ENCODE peak calls at places on chromosomes 2 and 18, in nine cellular contexts. One of them, this sample, is unnamed.

GRCh38 chr2:70532244-70532935 is 21.2 kb downstream of the TGFA start:
- DNase-seq in mesendoderm: no peak
- DNase-seq in esophagus muscularis mucosa: peak; percentile 72
- DNase-seq in GM23248: no peak
- DNase-seq in tibial artery: no peak
- DNase-seq in cardiac muscle cell: no peak
- DNase-seq in upper lobe of right lung: no peak
- DNase-seq in mucosa of descending colon: no peak
- DNase-seq in effector memory CD4-positive, alpha-beta T cell: no peak
- DNase-seq in this sample: no peak

GRCh38 chr2:216984937-216985336 is 125.1 kb upstream of the TNP1 start:
- DNase-seq in mesendoderm: no peak
- DNase-seq in esophagus muscularis mucosa: peak; percentile 47
- DNase-seq in GM23248: no peak
- DNase-seq in tibial artery: peak; percentile 79
- DNase-seq in cardiac muscle cell: no peak
- DNase-seq in upper lobe of right lung: no peak
- DNase-seq in mucosa of descending colon: no peak
- DNase-seq in effector memory CD4-positive, alpha-beta T cell: no peak
- DNase-seq in this sample: no peak

GRCh38 chr2:223740679-223741078 is 96.7 kb downstream of the AP1S3 start:
- DNase-seq in mesendoderm: no peak
- DNase-seq in esophagus muscularis mucosa: no peak
- DNase-seq in GM23248: no peak
- DNase-seq in tibial artery: no peak
- DNase-seq in cardiac muscle cell: no peak
- DNase-seq in upper lobe of right lung: no peak
- DNase-seq in mucosa of descending colon: no peak
- DNase-seq in effector memory CD4-positive, alpha-beta T cell: no peak
- DNase-seq in this sample: no peak

GRCh38 chr2:186709529-186710455 is 15.9 kb downstream of the FAM171B start:
- DNase-seq in mesendoderm: no peak
- DNase-seq in esophagus muscularis mucosa: no peak
- DNase-seq in GM23248: no peak
- DNase-seq in tibial artery: no peak
- DNase-seq in cardiac muscle cell: no peak
- DNase-seq in upper lobe of right lung: no peak
- DNase-seq in mucosa of descending colon: no peak
- DNase-seq in effector memory CD4-positive, alpha-beta T cell: no peak
- DNase-seq in this sample: no peak

GRCh38 chr2:238255636-238256035 is 15.8 kb upstream of the HES6 start:
- DNase-seq in mesendoderm: no peak
- DNase-seq in esophagus muscularis mucosa: no peak
- DNase-seq in GM23248: no peak
- DNase-seq in tibial artery: no peak
- DNase-seq in cardiac muscle cell: no peak
- DNase-seq in upper lobe of right lung: no peak
- DNase-seq in mucosa of descending colon: no peak
- DNase-seq in effector memory CD4-positive, alpha-beta T cell: no peak
- DNase-seq in this sample: no peak

GRCh38 chr2:8676915-8677645 is 4.8 kb upstream of the ID2 start:
- DNase-seq in mesendoderm: peak; percentile 81
- DNase-seq in esophagus muscularis mucosa: no peak
- DNase-seq in GM23248: peak; percentile 62
- DNase-seq in tibial artery: no peak
- DNase-seq in cardiac muscle cell: no peak
- DNase-seq in upper lobe of right lung: no peak
- DNase-seq in mucosa of descending colon: peak; percentile 51
- DNase-seq in effector memory CD4-positive, alpha-beta T cell: no peak
- DNase-seq in this sample: peak; percentile 38

GRCh38 chr2:24354382-24354781 is 6.0 kb downstream of the ITSN2 start:
- DNase-seq in mesendoderm: no peak
- DNase-seq in esophagus muscularis mucosa: no peak
- DNase-seq in GM23248: no peak
- DNase-seq in tibial artery: no peak
- DNase-seq in cardiac muscle cell: no peak
- DNase-seq in upper lobe of right lung: no peak
- DNase-seq in mucosa of descending colon: no peak
- DNase-seq in effector memory CD4-positive, alpha-beta T cell: no peak
- DNase-seq in this sample: no peak

GRCh38 chr2:205768815-205769493 is 86.7 kb downstream of the NRP2 start:
- DNase-seq in mesendoderm: no peak
- DNase-seq in esophagus muscularis mucosa: no peak
- DNase-seq in GM23248: no peak
- DNase-seq in tibial artery: no peak
- DNase-seq in cardiac muscle cell: peak; percentile 49
- DNase-seq in upper lobe of right lung: no peak
- DNase-seq in mucosa of descending colon: no peak
- DNase-seq in effector memory CD4-positive, alpha-beta T cell: no peak
- DNase-seq in this sample: peak; percentile 36

GRCh38 chr2:36352024-36352398 is 3.6 kb upstream of the CRIM1 start:
- DNase-seq in mesendoderm: peak; percentile 69
- DNase-seq in esophagus muscularis mucosa: no peak
- DNase-seq in GM23248: peak; percentile 75
- DNase-seq in tibial artery: no peak
- DNase-seq in cardiac muscle cell: peak; percentile 71
- DNase-seq in upper lobe of right lung: no peak
- DNase-seq in mucosa of descending colon: peak; percentile 58
- DNase-seq in effector memory CD4-positive, alpha-beta T cell: no peak
- DNase-seq in this sample: peak; percentile 77

GRCh38 chr18:65215865-65216466 is 534.8 kb upstream of the CDH7 start:
- DNase-seq in mesendoderm: no peak
- DNase-seq in esophagus muscularis mucosa: no peak
- DNase-seq in GM23248: no peak
- DNase-seq in tibial artery: no peak
- DNase-seq in cardiac muscle cell: no peak
- DNase-seq in upper lobe of right lung: no peak
- DNase-seq in mucosa of descending colon: no peak
- DNase-seq in effector memory CD4-positive, alpha-beta T cell: no peak
- DNase-seq in this sample: peak; percentile 59

GRCh38 chr2:86383844-86384243 is 46.4 kb upstream of the REEP1 start:
- DNase-seq in mesendoderm: no peak
- DNase-seq in esophagus muscularis mucosa: peak; percentile 47
- DNase-seq in GM23248: peak; percentile 67
- DNase-seq in tibial artery: no peak
- DNase-seq in cardiac muscle cell: peak; percentile 86
- DNase-seq in upper lobe of right lung: no peak
- DNase-seq in mucosa of descending colon: no peak
- DNase-seq in effector memory CD4-positive, alpha-beta T cell: no peak
- DNase-seq in this sample: no peak

GRCh38 chr2:33437297-33437696 is 39.2 kb upstream of the RASGRP3 start:
- DNase-seq in mesendoderm: no peak
- DNase-seq in esophagus muscularis mucosa: no peak
- DNase-seq in GM23248: peak; percentile 88
- DNase-seq in tibial artery: no peak
- DNase-seq in cardiac muscle cell: peak; percentile 92
- DNase-seq in upper lobe of right lung: no peak
- DNase-seq in mucosa of descending colon: no peak
- DNase-seq in effector memory CD4-positive, alpha-beta T cell: no peak
- DNase-seq in this sample: peak; percentile 82

GRCh38 chr2:106614511-106615291 is 127.5 kb downstream of the CD8B2 start:
- DNase-seq in mesendoderm: no peak
- DNase-seq in esophagus muscularis mucosa: no peak
- DNase-seq in GM23248: no peak
- DNase-seq in tibial artery: no peak
- DNase-seq in cardiac muscle cell: no peak
- DNase-seq in upper lobe of right lung: no peak
- DNase-seq in mucosa of descending colon: peak; percentile 80
- DNase-seq in effector memory CD4-positive, alpha-beta T cell: no peak
- DNase-seq in this sample: no peak

GRCh38 chr2:154158101-154158500 is 286.4 kb downstream of the GALNT13 start:
- DNase-seq in mesendoderm: no peak
- DNase-seq in esophagus muscularis mucosa: no peak
- DNase-seq in GM23248: peak; percentile 5
- DNase-seq in tibial artery: no peak
- DNase-seq in cardiac muscle cell: no peak
- DNase-seq in upper lobe of right lung: no peak
- DNase-seq in mucosa of descending colon: no peak
- DNase-seq in effector memory CD4-positive, alpha-beta T cell: no peak
- DNase-seq in this sample: no peak

GRCh38 chr2:122530812-122531211 is 775.4 kb downstream of the TSN start:
- DNase-seq in mesendoderm: no peak
- DNase-seq in esophagus muscularis mucosa: no peak
- DNase-seq in GM23248: no peak
- DNase-seq in tibial artery: no peak
- DNase-seq in cardiac muscle cell: no peak
- DNase-seq in upper lobe of right lung: no peak
- DNase-seq in mucosa of descending colon: no peak
- DNase-seq in effector memory CD4-positive, alpha-beta T cell: no peak
- DNase-seq in this sample: no peak

GRCh38 chr2:120453635-120453998 is 107.7 kb downstream of the INHBB start:
- DNase-seq in mesendoderm: no peak
- DNase-seq in esophagus muscularis mucosa: no peak
- DNase-seq in GM23248: peak; percentile 71
- DNase-seq in tibial artery: no peak
- DNase-seq in cardiac muscle cell: peak; percentile 17
- DNase-seq in upper lobe of right lung: peak; percentile 12
- DNase-seq in mucosa of descending colon: no peak
- DNase-seq in effector memory CD4-positive, alpha-beta T cell: no peak
- DNase-seq in this sample: peak; percentile 21

GRCh38 chr2:15733867-15734765 is 142.4 kb downstream of the DDX1 start:
- DNase-seq in mesendoderm: no peak
- DNase-seq in esophagus muscularis mucosa: no peak
- DNase-seq in GM23248: peak; percentile 33
- DNase-seq in tibial artery: no peak
- DNase-seq in cardiac muscle cell: peak; percentile 61
- DNase-seq in upper lobe of right lung: no peak
- DNase-seq in mucosa of descending colon: no peak
- DNase-seq in effector memory CD4-positive, alpha-beta T cell: no peak
- DNase-seq in this sample: peak; percentile 7

GRCh38 chr2:159272166-159272565 is 14.3 kb downstream of the WDSUB1 start:
- DNase-seq in mesendoderm: peak; percentile 87
- DNase-seq in esophagus muscularis mucosa: no peak
- DNase-seq in GM23248: no peak
- DNase-seq in tibial artery: no peak
- DNase-seq in cardiac muscle cell: no peak
- DNase-seq in upper lobe of right lung: no peak
- DNase-seq in mucosa of descending colon: no peak
- DNase-seq in effector memory CD4-positive, alpha-beta T cell: no peak
- DNase-seq in this sample: no peak

GRCh38 chr2:157782057-157782845 is 93.9 kb downstream of the ACVR1 start:
- DNase-seq in mesendoderm: peak; percentile 52
- DNase-seq in esophagus muscularis mucosa: no peak
- DNase-seq in GM23248: peak; percentile 38
- DNase-seq in tibial artery: no peak
- DNase-seq in cardiac muscle cell: peak; percentile 26
- DNase-seq in upper lobe of right lung: no peak
- DNase-seq in mucosa of descending colon: no peak
- DNase-seq in effector memory CD4-positive, alpha-beta T cell: no peak
- DNase-seq in this sample: peak; percentile 7
- H3K4me1 ChIP-seq in mesendoderm: peaks cover 26% of the 10 kb centered on the region
- H3K4me1 ChIP-seq in esophagus muscularis mucosa: peaks cover 62% of the 10 kb centered on the region
- H3K4me1 ChIP-seq in GM23248: peaks cover 34% of the 10 kb centered on the region
- H3K4me1 ChIP-seq in tibial artery: no peaks in the 10 kb centered on the region
- H3K4me1 ChIP-seq in cardiac muscle cell: peaks cover 28% of the 10 kb centered on the region
- H3K4me1 ChIP-seq in upper lobe of right lung: peaks cover 35% of the 10 kb centered on the region
- H3K4me1 ChIP-seq in mucosa of descending colon: peaks cover 29% of the 10 kb centered on the region
- H3K4me1 ChIP-seq in effector memory CD4-positive, alpha-beta T cell: peaks cover 11% of the 10 kb centered on the region
- H3K4me1 ChIP-seq in this sample: peaks cover 19% of the 10 kb centered on the region

GRCh38 chr2:134260726-134261125 is 6.9 kb downstream of the MGAT5 start:
- DNase-seq in mesendoderm: no peak
- DNase-seq in esophagus muscularis mucosa: no peak
- DNase-seq in GM23248: peak; percentile 88
- DNase-seq in tibial artery: no peak
- DNase-seq in cardiac muscle cell: peak; percentile 91
- DNase-seq in upper lobe of right lung: no peak
- DNase-seq in mucosa of descending colon: no peak
- DNase-seq in effector memory CD4-positive, alpha-beta T cell: no peak
- DNase-seq in this sample: no peak
- H3K4me1 ChIP-seq in mesendoderm: peaks cover 15% of the 10 kb centered on the region
- H3K4me1 ChIP-seq in esophagus muscularis mucosa: peaks cover 50% of the 10 kb centered on the region
- H3K4me1 ChIP-seq in GM23248: peaks cover 13% of the 10 kb centered on the region
- H3K4me1 ChIP-seq in tibial artery: no peaks in the 10 kb centered on the region
- H3K4me1 ChIP-seq in cardiac muscle cell: peaks cover 27% of the 10 kb centered on the region
- H3K4me1 ChIP-seq in upper lobe of right lung: peaks cover 30% of the 10 kb centered on the region
- H3K4me1 ChIP-seq in mucosa of descending colon: peaks cover 23% of the 10 kb centered on the region
- H3K4me1 ChIP-seq in effector memory CD4-positive, alpha-beta T cell: peaks cover 59% of the 10 kb centered on the region
- H3K4me1 ChIP-seq in this sample: no peaks in the 10 kb centered on the region

GRCh38 chr2:98827625-98828368 is 96.9 kb upstream of the MGAT4A start:
- DNase-seq in mesendoderm: no peak
- DNase-seq in esophagus muscularis mucosa: peak; percentile 80
- DNase-seq in GM23248: no peak
- DNase-seq in tibial artery: no peak
- DNase-seq in cardiac muscle cell: no peak
- DNase-seq in upper lobe of right lung: no peak
- DNase-seq in mucosa of descending colon: no peak
- DNase-seq in effector memory CD4-positive, alpha-beta T cell: no peak
- DNase-seq in this sample: no peak

GRCh38 chr2:98825404-98825803 is 94.5 kb upstream of the MGAT4A start:
- DNase-seq in mesendoderm: no peak
- DNase-seq in esophagus muscularis mucosa: no peak
- DNase-seq in GM23248: no peak
- DNase-seq in tibial artery: no peak
- DNase-seq in cardiac muscle cell: no peak
- DNase-seq in upper lobe of right lung: no peak
- DNase-seq in mucosa of descending colon: no peak
- DNase-seq in effector memory CD4-positive, alpha-beta T cell: no peak
- DNase-seq in this sample: no peak

GRCh38 chr2:98828369-98828744 is 97.4 kb upstream of the MGAT4A start:
- DNase-seq in mesendoderm: no peak
- DNase-seq in esophagus muscularis mucosa: peak; percentile 66
- DNase-seq in GM23248: no peak
- DNase-seq in tibial artery: no peak
- DNase-seq in cardiac muscle cell: no peak
- DNase-seq in upper lobe of right lung: no peak
- DNase-seq in mucosa of descending colon: no peak
- DNase-seq in effector memory CD4-positive, alpha-beta T cell: no peak
- DNase-seq in this sample: no peak

GRCh38 chr2:98825858-98826257 is 94.9 kb upstream of the MGAT4A start:
- DNase-seq in mesendoderm: no peak
- DNase-seq in esophagus muscularis mucosa: peak; percentile 85
- DNase-seq in GM23248: no peak
- DNase-seq in tibial artery: no peak
- DNase-seq in cardiac muscle cell: no peak
- DNase-seq in upper lobe of right lung: no peak
- DNase-seq in mucosa of descending colon: no peak
- DNase-seq in effector memory CD4-positive, alpha-beta T cell: no peak
- DNase-seq in this sample: no peak

GRCh38 chr2:98826856-98827255 is 95.9 kb upstream of the MGAT4A start:
- DNase-seq in mesendoderm: no peak
- DNase-seq in esophagus muscularis mucosa: peak; percentile 77
- DNase-seq in GM23248: no peak
- DNase-seq in tibial artery: no peak
- DNase-seq in cardiac muscle cell: no peak
- DNase-seq in upper lobe of right lung: no peak
- DNase-seq in mucosa of descending colon: no peak
- DNase-seq in effector memory CD4-positive, alpha-beta T cell: no peak
- DNase-seq in this sample: no peak
- H3K4me1 ChIP-seq in mesendoderm: no peaks in the 10 kb centered on the region
- H3K4me1 ChIP-seq in esophagus muscularis mucosa: peaks cover 20% of the 10 kb centered on the region
- H3K4me1 ChIP-seq in GM23248: no peaks in the 10 kb centered on the region
- H3K4me1 ChIP-seq in tibial artery: no peaks in the 10 kb centered on the region
- H3K4me1 ChIP-seq in cardiac muscle cell: no peaks in the 10 kb centered on the region
- H3K4me1 ChIP-seq in upper lobe of right lung: peaks cover 16% of the 10 kb centered on the region
- H3K4me1 ChIP-seq in mucosa of descending colon: no peaks in the 10 kb centered on the region
- H3K4me1 ChIP-seq in effector memory CD4-positive, alpha-beta T cell: peaks cover 41% of the 10 kb centered on the region
- H3K4me1 ChIP-seq in this sample: peaks cover 23% of the 10 kb centered on the region

DNA sequence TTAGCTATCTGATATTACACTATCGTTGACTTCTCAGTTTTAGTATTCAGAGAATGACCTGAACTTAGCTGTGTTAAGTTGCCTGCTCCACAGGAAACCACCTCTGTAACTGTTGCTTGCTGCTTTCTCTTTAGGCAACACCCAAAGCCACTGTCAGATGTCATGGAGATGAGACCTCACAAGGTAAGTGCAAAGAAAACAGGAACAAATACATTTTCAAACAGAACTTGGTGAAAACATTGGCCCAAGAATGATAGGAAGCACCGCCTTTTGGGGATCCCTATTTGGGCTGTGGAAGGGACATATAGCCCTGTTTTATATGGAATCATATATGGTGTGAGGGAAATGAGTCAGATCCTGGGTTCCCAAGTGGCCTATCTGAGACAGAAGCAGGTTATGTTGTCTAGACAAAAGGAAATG is 143.4 kb downstream of the UBE2E3 start:
- DNase-seq in mesendoderm: peak; percentile 57
- DNase-seq in esophagus muscularis mucosa: no peak
- DNase-seq in GM23248: no peak
- DNase-seq in tibial artery: no peak
- DNase-seq in cardiac muscle cell: peak; percentile 36
- DNase-seq in upper lobe of right lung: no peak
- DNase-seq in mucosa of descending colon: peak; percentile 26
- DNase-seq in effector memory CD4-positive, alpha-beta T cell: peak; percentile 43
- DNase-seq in this sample: no peak
- H3K4me1 ChIP-seq in mesendoderm: no peaks in the 10 kb centered on the region
- H3K4me1 ChIP-seq in esophagus muscularis mucosa: no peaks in the 10 kb centered on the region
- H3K4me1 ChIP-seq in GM23248: peaks cover 20% of the 10 kb centered on the region
- H3K4me1 ChIP-seq in tibial artery: no peaks in the 10 kb centered on the region
- H3K4me1 ChIP-seq in cardiac muscle cell: no peaks in the 10 kb centered on the region
- H3K4me1 ChIP-seq in upper lobe of right lung: no peaks in the 10 kb centered on the region
- H3K4me1 ChIP-seq in mucosa of descending colon: no peaks in the 10 kb centered on the region
- H3K4me1 ChIP-seq in effector memory CD4-positive, alpha-beta T cell: peaks cover 19% of the 10 kb centered on the region
- H3K4me1 ChIP-seq in this sample: peaks cover 22% of the 10 kb centered on the region

This sample was measured in PC-3.